ENCODE peak calls at places on chromosomes 5 and 9, in four cellular contexts. Q is HCT116, Z is endothelial cell of umbilical vein, J is PC-3. B is an unnamed sample.

GRCh38 chr9:98706651-98707103 is 2.1 kb downstream of the GABBR2 start:
- DNase-seq in Z (peak), J (peak), Q (no peak), B (no peak)

GRCh38 chr5:161546463-161547301 is at the start of gene GABRB2:
- DNase-seq in Z (peak), J (no peak), Q (no peak), B (peak)

GRCh38 chr9:135032868-135033460 is 54.5 kb upstream of the OLFM1 start:
- DNase-seq in Z (no peak), Q (no peak), J (no peak), B (no peak)

GRCh38 chr5:170551076-170551475 is 47.3 kb downstream of the KCNIP1 start:
- DNase-seq in Q (no peak), J (no peak), Z (no peak), B (no peak)

GRCh38 chr9:16832101-16832500 is 38.4 kb downstream of the BNC2 start:
- DNase-seq in J (no peak), Q (no peak), Z (no peak), B (no peak)

GRCh38 chr9:133163559-133164208 is at the start of gene GBGT1:
- DNase-seq in Q (no peak), J (no peak), Z (peak), B (peak)

GRCh38 chr5:56950626-56951130 is 1.2 kb downstream of the MIER3 start:
- DNase-seq in Z (peak), J (peak), Q (peak), B (peak)

GRCh38 chr5:77168187-77168883 is 42.1 kb upstream of the PDE8B start:
- DNase-seq in Q (no peak), Z (peak), J (peak), B (no peak)

GRCh38 chr5:153998010-153998409 is 40.7 kb downstream of the FAM114A2 start:
- DNase-seq in J (no peak), Z (no peak), Q (no peak), B (no peak)

GRCh38 chr5:142056831-142057696 is 44.2 kb upstream of the GNPDA1 start:
- DNase-seq in Q (no peak), Z (no peak), J (peak), B (no peak)

GRCh38 chr9:132241840-132242620 is 80.2 kb downstream of the NTNG2 start:
- DNase-seq in J (no peak), Z (no peak), Q (no peak), B (peak)

GRCh38 chr5:138649316-138649720 is 74.1 kb upstream of the HSPA9 start:
- DNase-seq in Z (no peak), J (no peak), Q (no peak), B (peak)

GRCh38 chr5:6730407-6730806 is 17.2 kb downstream of the TENT4A start:
- DNase-seq in Z (no peak), J (no peak), Q (no peak), B (no peak)

GRCh38 chr5:6728011-6728794 is 15.0 kb downstream of the TENT4A start:
- DNase-seq in Z (no peak), J (no peak), Q (no peak), B (peak)

GRCh38 chr5:6727231-6727630 is 14.0 kb downstream of the TENT4A start:
- DNase-seq in Z (no peak), Q (no peak), J (no peak), B (no peak)

GRCh38 chr5:6729400-6730310 is 16.4 kb downstream of the TENT4A start:
- DNase-seq in Z (no peak), Q (no peak), J (no peak), B (no peak)

GRCh38 chr5:6728795-6729183 is 15.6 kb downstream of the TENT4A start:
- DNase-seq in Q (no peak), J (no peak), Z (no peak), B (no peak)
- H3K4me2 ChIP-seq in Q (no peak), J (no peak), Z (no peak), B (peak)

GRCh38 chr5:169534311-169534880 is 49.2 kb upstream of the SPDL1 start:
- DNase-seq in Q (no peak), Z (no peak), J (no peak), B (no peak)
- H3K4me2 ChIP-seq in Q (no peak), Z (no peak), J (no peak), B (no peak)

GRCh38 chr9:89013660-89014059 is 22.4 kb downstream of the S1PR3 start:
- DNase-seq in J (no peak), Q (no peak), Z (no peak), B (no peak)
- H3K4me2 ChIP-seq in J (no peak), Q (no peak), Z (no peak), B (no peak)

GRCh38 chr5:96823900-96824351 is 16.2 kb upstream of the ERAP1 start:
- DNase-seq in Q (no peak), J (peak), Z (peak), B (no peak)
- H3K4me2 ChIP-seq in Q (no peak), J (peak), Z (no peak), B (no peak)

GRCh38 chr9:3608011-3608410 is 82.2 kb upstream of the RFX3 start:
- DNase-seq in J (no peak), Z (no peak), Q (no peak), B (no peak)
- H3K4me2 ChIP-seq in J (no peak), Z (no peak), Q (no peak), B (no peak)

GRCh38 chr5:40734986-40735385 is 20.8 kb downstream of the TTC33 start:
- DNase-seq in J (peak), Q (no peak), Z (peak), B (no peak)

GRCh38 chr5:40736103-40736875 is 19.5 kb downstream of the TTC33 start:
- DNase-seq in Q (peak), Z (peak), J (peak), B (peak)

GRCh38 chr5:40733842-40734563 is 21.8 kb downstream of the TTC33 start:
- DNase-seq in J (no peak), Z (peak), Q (no peak), B (no peak)

GRCh38 chr5:40735609-40736008 is 20.2 kb downstream of the TTC33 start:
- DNase-seq in J (no peak), Q (no peak), Z (no peak), B (no peak)

DNA sequence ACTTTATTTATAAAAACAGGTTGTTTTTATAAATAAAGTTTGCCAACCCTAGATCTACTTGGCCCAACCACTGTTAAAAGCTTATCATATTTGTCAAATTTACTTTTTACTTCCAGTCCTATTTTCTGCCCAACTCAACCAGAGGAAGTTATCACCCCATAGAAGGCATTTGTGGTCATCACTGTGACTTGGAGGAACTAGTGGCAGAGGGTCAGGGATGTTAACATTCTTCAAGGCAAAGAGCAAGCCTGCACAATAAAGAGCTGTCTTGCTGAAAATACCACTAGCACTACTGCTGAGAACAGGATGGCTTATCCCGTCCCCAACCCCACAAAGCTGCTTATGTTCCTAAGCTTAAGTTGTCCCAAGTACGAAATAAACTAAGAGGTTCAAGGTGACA is 22.3 kb downstream of the TTC33 start:
- DNase-seq in Z (no peak), J (no peak), Q (no peak), B (no peak)
- H3K4me2 ChIP-seq in Z (peak), J (no peak), Q (no peak), B (no peak)

GRCh38 chr5:128224336-128224735 is 140.8 kb downstream of the SLC12A2 start:
- DNase-seq in J (no peak), Q (no peak), Z (no peak), B (no peak)

GRCh38 chr5:128228506-128228905 is 144.9 kb downstream of the SLC12A2 start:
- DNase-seq in Z (no peak), J (peak), Q (no peak), B (no peak)

GRCh38 chr5:128225245-128226030 is 141.9 kb downstream of the SLC12A2 start:
- DNase-seq in Q (no peak), Z (no peak), J (peak), B (no peak)

DNA sequence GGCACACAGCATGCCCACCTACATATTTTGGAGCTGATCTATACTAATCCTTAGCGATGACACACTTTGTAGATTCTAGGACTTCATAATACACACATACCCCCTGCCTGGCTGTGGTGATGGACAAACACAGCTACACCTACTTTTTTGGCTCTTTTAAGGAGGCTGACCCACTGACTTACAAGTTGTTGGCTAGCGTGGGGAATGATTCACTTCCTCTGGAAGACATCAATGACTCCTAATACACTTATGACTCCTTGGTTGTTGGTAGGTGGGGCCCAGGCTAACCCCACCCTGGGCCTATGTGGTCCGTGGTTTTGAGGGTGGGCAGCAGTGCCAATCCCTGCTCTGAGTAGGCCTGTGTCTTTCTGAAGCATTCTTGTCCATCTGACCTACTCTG is 144.4 kb downstream of the SLC12A2 start:
- DNase-seq in Q (peak), J (peak), Z (peak), B (no peak)
- H3K4me2 ChIP-seq in Q (peak), J (peak), Z (no peak), B (no peak)

GRCh38 chr5:16869821-16870796 is 66.0 kb downstream of the MYO10 start:
- DNase-seq in J (peak), Z (no peak), Q (peak), B (no peak)

GRCh38 chr5:16866795-16867584 is 69.1 kb downstream of the MYO10 start:
- DNase-seq in Z (no peak), Q (no peak), J (no peak), B (peak)

GRCh38 chr5:16867585-16867953 is 68.5 kb downstream of the MYO10 start:
- DNase-seq in Q (no peak), J (no peak), Z (no peak), B (no peak)

GRCh38 chr5:16871746-16872339 is 64.2 kb downstream of the MYO10 start:
- DNase-seq in Z (no peak), Q (no peak), J (peak), B (no peak)

DNA sequence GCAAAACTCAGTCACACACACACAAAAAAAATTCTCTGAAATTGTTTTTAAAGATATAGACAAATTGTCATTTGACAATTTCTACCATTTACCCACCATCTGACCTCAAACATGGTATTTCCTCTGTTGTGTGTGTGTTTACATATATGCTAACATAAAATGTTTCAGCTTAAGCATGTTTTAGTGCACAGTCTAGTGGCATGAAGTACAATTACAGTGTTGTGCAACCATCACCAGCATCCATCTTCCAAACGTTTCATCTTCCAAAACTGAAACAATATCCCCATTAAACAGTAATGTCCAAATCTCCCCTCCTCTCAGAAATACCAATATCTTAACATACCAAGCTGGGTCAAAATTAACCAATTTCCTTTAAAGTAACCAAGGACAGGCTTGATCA is 65.2 kb downstream of the MYO10 start:
- DNase-seq in Q (no peak), Z (no peak), J (no peak), B (no peak)
- H3K4me2 ChIP-seq in Q (peak), Z (no peak), J (peak), B (no peak)

B was measured in neural progenitor cell.